ENCODE peak calls at places on chromosome X, in ten cellular contexts. O, M, A, J, K, F, P, B, R and Z are unnamed samples.
A peak's percentile ranks its signal among the peaks of the same experiment; 100 is the strongest.

GRCh38 chrX:154459843-154460242 is 1.8 kb downstream of the PLXNA3 start:
- DNase-seq in O (no peak), M (no peak), A (no peak), J (no peak), K (no peak), F (no peak), P (no peak), B (no peak), R (no peak), Z (no peak)

GRCh38 chrX:132209527-132209926 is 9.7 kb downstream of the RAP2C start:
- DNase-seq in O (peak; percentile 11), M (no peak), A (no peak), J (no peak), K (peak; percentile 76), F (no peak), P (no peak), B (no peak), R (no peak), Z (no peak)

GRCh38 chrX:110087485-110088356 is 84.8 kb downstream of the TMEM164 start:
- DNase-seq in O (peak; percentile 80), M (no peak), A (no peak), J (peak; percentile 27), K (no peak), F (no peak), P (no peak), B (peak; percentile 8), R (peak; percentile 50), Z (no peak)

GRCh38 chrX:46554942-46555341 is 9.7 kb upstream of the ZNF674 start:
- DNase-seq in O (no peak), M (no peak), A (no peak), J (no peak), K (peak; percentile 5), F (no peak), P (no peak), B (no peak), R (no peak), Z (no peak)

GRCh38 chrX:120761810-120762209 is 113.9 kb downstream of the CT47B1 start:
- DNase-seq in O (peak; percentile 78), M (no peak), A (no peak), J (no peak), K (no peak), F (no peak), P (no peak), B (no peak), R (no peak), Z (no peak)

GRCh38 chrX:18390941-18391538 is 34.4 kb upstream of the CDKL5 start:
- DNase-seq in O (peak; percentile 13), M (peak; percentile 66), A (peak; percentile 21), J (peak; percentile 54), K (peak; percentile 31), F (peak; percentile 41), P (peak; percentile 4), B (peak; percentile 41), R (peak; percentile 84), Z (peak; percentile 34)

GRCh38 chrX:489805-490204 is 103.1 kb upstream of the PPP2R3B start:
- DNase-seq in O (no peak), M (no peak), A (no peak), J (no peak), K (no peak), F (no peak), P (no peak), B (no peak), R (no peak), Z (no peak)

GRCh38 chrX:134246282-134246681 is 9.3 kb downstream of the CCDC160 start:
- DNase-seq in O (no peak), M (no peak), A (no peak), J (no peak), K (no peak), F (no peak), P (no peak), B (no peak), R (no peak), Z (no peak)

GRCh38 chrX:56728752-56729151 is 291 bp upstream of the NBDY start:
- DNase-seq in O (no peak), M (no peak), A (no peak), J (no peak), K (no peak), F (no peak), P (no peak), B (peak; percentile 3), R (peak; percentile 12), Z (no peak)

GRCh38 chrX:129478516-129478915 is 44.8 kb downstream of the SMARCA1 start:
- DNase-seq in O (no peak), M (no peak), A (no peak), J (peak; percentile 65), K (no peak), F (no peak), P (no peak), B (no peak), R (no peak), Z (no peak)

GRCh38 chrX:68186552-68187262 is 246.6 kb downstream of the OPHN1 start:
- DNase-seq in O (no peak), M (no peak), A (no peak), J (no peak), K (peak; percentile 39), F (no peak), P (no peak), B (no peak), R (no peak), Z (no peak)

GRCh38 chrX:2609431-2610238 is 81.5 kb upstream of the CD99 start:
- DNase-seq in O (no peak), M (no peak), A (no peak), J (no peak), K (peak; percentile 52), F (no peak), P (no peak), B (no peak), R (no peak), Z (no peak)

GRCh38 chrX:18885317-18886004 is 98.5 kb downstream of the PHKA2 start:
- DNase-seq in O (no peak), M (no peak), A (no peak), J (no peak), K (no peak), F (no peak), P (no peak), B (peak; percentile 7), R (peak; percentile 46), Z (no peak)

GRCh38 chrX:119073200-119073905 is 560 bp downstream of the CT47C1 start:
- DNase-seq in O (no peak), M (no peak), A (no peak), J (no peak), K (no peak), F (no peak), P (no peak), B (no peak), R (no peak), Z (no peak)

GRCh38 chrX:124981420-124981819 is 338.3 kb upstream of the TEX13C start:
- DNase-seq in O (no peak), M (no peak), A (no peak), J (no peak), K (no peak), F (peak; percentile 61), P (no peak), B (no peak), R (no peak), Z (no peak)

GRCh38 chrX:12292996-12293765 is 154.9 kb downstream of the FRMPD4 start:
- DNase-seq in O (no peak), M (no peak), A (no peak), J (peak; percentile 1), K (no peak), F (no peak), P (no peak), B (no peak), R (no peak), Z (no peak)

GRCh38 chrX:153794018-153794896 is at the start of the genes IDH3G and SSR4:
- DNase-seq in O (peak; percentile 69), M (peak; percentile 94), A (peak; percentile 78), J (peak; percentile 83), K (peak; percentile 91), F (peak; percentile 97), P (peak; percentile 96), B (peak; percentile 92), R (peak; percentile 96), Z (peak; percentile 84)

GRCh38 chrX:1053072-1053471 is 159.4 kb downstream of the CRLF2 start:
- DNase-seq in O (no peak), M (no peak), A (no peak), J (no peak), K (no peak), F (no peak), P (no peak), B (no peak), R (no peak), Z (no peak)

GRCh38 chrX:9141496-9141895 is 107.6 kb upstream of the FAM9B start:
- DNase-seq in O (peak; percentile 38), M (no peak), A (no peak), J (peak; percentile 91), K (no peak), F (no peak), P (no peak), B (no peak), R (no peak), Z (no peak)

GRCh38 chrX:44105228-44105913 is 132.2 kb upstream of the NDP start:
- DNase-seq in O (no peak), M (no peak), A (no peak), J (no peak), K (peak; percentile 0), F (no peak), P (no peak), B (no peak), R (no peak), Z (no peak)

GRCh38 chrX:23726196-23726595 is 16.9 kb downstream of the ACOT9 start:
- DNase-seq in O (no peak), M (no peak), A (no peak), J (no peak), K (no peak), F (no peak), P (no peak), B (no peak), R (no peak), Z (no peak)

GRCh38 chrX:148416142-148416541 is 84.3 kb upstream of the AFF2 start:
- DNase-seq in O (no peak), M (no peak), A (no peak), J (no peak), K (no peak), F (no peak), P (no peak), B (no peak), R (no peak), Z (no peak)

GRCh38 chrX:39764441-39764914 is 333.3 kb downstream of the BCOR start:
- DNase-seq in O (no peak), M (no peak), A (peak; percentile 61), J (no peak), K (no peak), F (peak; percentile 73), P (peak; percentile 24), B (no peak), R (no peak), Z (no peak)

GRCh38 chrX:56751071-56751470 is 22.0 kb downstream of the NBDY start:
- DNase-seq in O (no peak), M (no peak), A (no peak), J (no peak), K (no peak), F (no peak), P (no peak), B (no peak), R (no peak), Z (no peak)